ENCODE peak calls at places on chromosomes 13 and 19, in six cellular contexts. One of them, this sample, is unnamed.

GRCh38 chr13:73065665-73066350 is 7.0 kb downstream of the KLF5 start:
- DNase-seq in IMR-90: no peak
- DNase-seq in tibial nerve: no peak
- DNase-seq in fibroblast of the aortic adventitia: no peak
- DNase-seq in A549: no peak
- DNase-seq in fibroblast of lung: no peak
- DNase-seq in this sample: no peak

GRCh38 chr13:54563286-54563685 is 1534.7 kb downstream of the OLFM4 start:
- DNase-seq in IMR-90: no peak
- DNase-seq in tibial nerve: no peak
- DNase-seq in fibroblast of the aortic adventitia: no peak
- DNase-seq in A549: no peak
- DNase-seq in fibroblast of lung: no peak
- DNase-seq in this sample: no peak

GRCh38 chr19:33868076-33868735 is 71.5 kb downstream of the KCTD15 start:
- DNase-seq in IMR-90: no peak
- DNase-seq in tibial nerve: no peak
- DNase-seq in fibroblast of the aortic adventitia: peak
- DNase-seq in A549: no peak
- DNase-seq in fibroblast of lung: no peak
- DNase-seq in this sample: no peak

GRCh38 chr13:43132228-43132627 is 108.8 kb downstream of the DNAJC15 start:
- DNase-seq in IMR-90: peak
- DNase-seq in tibial nerve: no peak
- DNase-seq in fibroblast of the aortic adventitia: peak
- DNase-seq in A549: peak
- DNase-seq in fibroblast of lung: peak
- DNase-seq in this sample: peak

GRCh38 chr13:31437975-31438374 is 238.2 kb downstream of the B3GLCT start:
- DNase-seq in IMR-90: no peak
- DNase-seq in tibial nerve: no peak
- DNase-seq in fibroblast of the aortic adventitia: no peak
- DNase-seq in A549: no peak
- DNase-seq in fibroblast of lung: no peak
- DNase-seq in this sample: no peak

GRCh38 chr13:107716741-107717140 is 498.6 kb downstream of the LIG4 start:
- DNase-seq in IMR-90: no peak
- DNase-seq in tibial nerve: no peak
- DNase-seq in fibroblast of the aortic adventitia: no peak
- DNase-seq in A549: no peak
- DNase-seq in fibroblast of lung: no peak
- DNase-seq in this sample: no peak

GRCh38 chr13:43787998-43788397 is 1.2 kb upstream of the ENOX1 start:
- DNase-seq in IMR-90: peak
- DNase-seq in tibial nerve: no peak
- DNase-seq in fibroblast of the aortic adventitia: peak
- DNase-seq in A549: peak
- DNase-seq in fibroblast of lung: peak
- DNase-seq in this sample: peak

GRCh38 chr19:29626386-29626785 is 20.3 kb downstream of the POP4 start:
- DNase-seq in IMR-90: no peak
- DNase-seq in tibial nerve: no peak
- DNase-seq in fibroblast of the aortic adventitia: no peak
- DNase-seq in A549: no peak
- DNase-seq in fibroblast of lung: no peak
- DNase-seq in this sample: no peak

GRCh38 chr19:41351339-41352245 is 2.1 kb downstream of the TGFB1 start:
- DNase-seq in IMR-90: peak
- DNase-seq in tibial nerve: no peak
- DNase-seq in fibroblast of the aortic adventitia: peak
- DNase-seq in A549: no peak
- DNase-seq in fibroblast of lung: peak
- DNase-seq in this sample: peak

GRCh38 chr13:25768726-25769270 is 283.0 kb downstream of the SHISA2 start:
- DNase-seq in IMR-90: no peak
- DNase-seq in tibial nerve: no peak
- DNase-seq in fibroblast of the aortic adventitia: no peak
- DNase-seq in A549: no peak
- DNase-seq in fibroblast of lung: peak
- DNase-seq in this sample: peak

GRCh38 chr19:18425515-18426415 is 6.6 kb downstream of the SSBP4 start:
- DNase-seq in IMR-90: peak
- DNase-seq in tibial nerve: no peak
- DNase-seq in fibroblast of the aortic adventitia: peak
- DNase-seq in A549: no peak
- DNase-seq in fibroblast of lung: peak
- DNase-seq in this sample: peak

GRCh38 chr19:18408053-18408476 is 10.6 kb upstream of the LRRC25 start:
- DNase-seq in IMR-90: no peak
- DNase-seq in tibial nerve: no peak
- DNase-seq in fibroblast of the aortic adventitia: no peak
- DNase-seq in A549: no peak
- DNase-seq in fibroblast of lung: no peak
- DNase-seq in this sample: no peak

GRCh38 chr13:111879719-111880118 is 187.2 kb upstream of the SOX1 start:
- DNase-seq in IMR-90: no peak
- DNase-seq in tibial nerve: no peak
- DNase-seq in fibroblast of the aortic adventitia: no peak
- DNase-seq in A549: no peak
- DNase-seq in fibroblast of lung: no peak
- DNase-seq in this sample: no peak

GRCh38 chr19:52923782-52924593 is 760 bp upstream of the ZNF888 start:
- DNase-seq in IMR-90: no peak
- DNase-seq in tibial nerve: no peak
- DNase-seq in fibroblast of the aortic adventitia: peak
- DNase-seq in A549: no peak
- DNase-seq in fibroblast of lung: peak
- DNase-seq in this sample: peak

GRCh38 chr19:1715540-1715939 is 37.8 kb upstream of the ONECUT3 start:
- DNase-seq in IMR-90: no peak
- DNase-seq in tibial nerve: no peak
- DNase-seq in fibroblast of the aortic adventitia: no peak
- DNase-seq in A549: no peak
- DNase-seq in fibroblast of lung: no peak
- DNase-seq in this sample: no peak

GRCh38 chr19:1475751-1476437 is 3.1 kb downstream of the C19orf25 start:
- DNase-seq in IMR-90: no peak
- DNase-seq in tibial nerve: no peak
- DNase-seq in fibroblast of the aortic adventitia: no peak
- DNase-seq in A549: no peak
- DNase-seq in fibroblast of lung: no peak
- DNase-seq in this sample: no peak

GRCh38 chr19:33715462-33715861 is 81.2 kb upstream of the KCTD15 start:
- DNase-seq in IMR-90: no peak
- DNase-seq in tibial nerve: no peak
- DNase-seq in fibroblast of the aortic adventitia: no peak
- DNase-seq in A549: no peak
- DNase-seq in fibroblast of lung: no peak
- DNase-seq in this sample: no peak

GRCh38 chr19:6216996-6217751 is 62.6 kb downstream of the MLLT1 start:
- DNase-seq in IMR-90: peak
- DNase-seq in tibial nerve: no peak
- DNase-seq in fibroblast of the aortic adventitia: peak
- DNase-seq in A549: no peak
- DNase-seq in fibroblast of lung: peak
- DNase-seq in this sample: peak

GRCh38 chr13:98507060-98507797 is 69.7 kb downstream of the STK24 start:
- DNase-seq in IMR-90: no peak
- DNase-seq in tibial nerve: no peak
- DNase-seq in fibroblast of the aortic adventitia: peak
- DNase-seq in A549: peak
- DNase-seq in fibroblast of lung: peak
- DNase-seq in this sample: peak

DNA sequence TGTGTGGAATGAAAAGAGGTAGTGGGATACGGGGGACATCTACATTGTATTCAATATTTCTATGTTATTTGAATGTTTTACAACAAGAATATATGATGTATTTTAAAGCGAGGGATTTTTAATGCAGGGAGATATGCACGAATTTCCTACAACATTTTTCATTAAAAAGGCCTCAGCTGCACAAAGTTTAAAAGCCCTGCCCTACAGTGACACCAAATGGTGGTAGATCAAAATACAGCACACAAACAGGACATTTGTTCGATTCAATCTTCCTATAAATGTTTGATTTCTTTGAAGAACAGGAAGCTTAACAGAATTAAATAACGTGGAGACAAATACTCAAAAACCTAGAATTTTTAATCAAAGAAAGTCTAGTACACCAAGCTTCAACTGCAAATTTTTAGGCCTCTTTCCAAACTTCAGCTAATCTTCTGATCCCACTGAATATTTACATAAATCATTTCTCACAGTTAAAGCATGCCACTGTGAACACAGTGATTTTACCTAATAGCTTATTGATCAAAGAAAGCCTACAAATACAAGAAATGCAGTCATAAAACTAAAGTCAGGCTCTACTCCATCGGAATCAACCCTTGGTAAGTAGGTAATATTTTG is 257.2 kb downstream of the DIAPH3 start:
- DNase-seq in IMR-90: peak
- DNase-seq in tibial nerve: no peak
- DNase-seq in fibroblast of the aortic adventitia: peak
- DNase-seq in A549: peak
- DNase-seq in fibroblast of lung: peak
- DNase-seq in this sample: peak
- TF ChIP-seq CTCF in IMR-90: peak
- TF ChIP-seq CTCF in tibial nerve: peak
- TF ChIP-seq CTCF in fibroblast of the aortic adventitia: peak
- TF ChIP-seq CTCF in A549: peak
- TF ChIP-seq CTCF in fibroblast of lung: peak
- TF ChIP-seq CTCF in this sample: peak

GRCh38 chr19:30692517-30692870 is 320.3 kb downstream of the ZNF536 start:
- DNase-seq in IMR-90: no peak
- DNase-seq in tibial nerve: no peak
- DNase-seq in fibroblast of the aortic adventitia: no peak
- DNase-seq in A549: no peak
- DNase-seq in fibroblast of lung: no peak
- DNase-seq in this sample: no peak
- H3K4me3 ChIP-seq in IMR-90: no peak
- H3K4me3 ChIP-seq in tibial nerve: peak
- H3K4me3 ChIP-seq in fibroblast of the aortic adventitia: peak
- H3K4me3 ChIP-seq in A549: peak
- H3K4me3 ChIP-seq in fibroblast of lung: peak
- H3K4me3 ChIP-seq in this sample: no peak

DNA sequence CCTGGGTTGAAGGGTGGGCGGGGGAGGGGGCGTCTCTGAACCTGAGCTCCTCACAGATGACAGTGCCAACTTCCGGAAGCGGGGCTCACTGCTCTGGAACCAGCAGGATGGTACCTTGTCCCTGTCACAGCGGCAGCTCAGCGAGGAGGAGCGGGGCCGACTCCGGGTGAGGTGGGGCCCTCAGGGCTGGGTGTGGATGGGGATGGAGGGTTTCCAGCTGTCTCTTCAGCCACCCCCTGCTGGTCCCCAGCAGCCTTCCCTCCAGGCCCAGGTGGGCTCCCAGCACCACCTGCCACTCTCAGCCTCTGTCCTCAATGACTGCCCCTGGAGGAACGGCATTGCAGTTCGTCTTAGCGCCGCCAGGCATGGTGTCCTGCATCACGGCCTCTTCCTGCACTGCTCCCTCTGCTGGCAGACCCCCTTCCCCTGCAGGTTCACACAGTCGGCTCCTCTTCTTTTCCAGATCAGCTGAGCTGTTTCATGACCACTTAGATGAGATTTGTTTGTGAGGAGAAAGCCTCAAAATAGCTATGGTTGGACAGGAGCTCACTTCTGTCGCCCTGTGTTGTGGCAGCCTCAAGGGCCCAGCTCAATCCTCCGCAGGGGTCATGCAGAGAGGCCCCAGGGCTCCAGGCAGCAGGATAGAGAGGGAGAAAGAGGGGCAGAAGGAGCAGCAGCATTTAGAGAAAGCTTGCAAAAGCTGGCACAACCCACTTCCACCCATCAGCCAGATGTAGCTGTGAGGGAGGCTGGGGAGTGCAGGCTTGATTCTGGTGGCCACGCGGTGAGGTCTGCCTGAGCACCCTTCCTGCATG is 2.5 kb upstream of the GARIN5A start:
- DNase-seq in IMR-90: peak
- DNase-seq in tibial nerve: no peak
- DNase-seq in fibroblast of the aortic adventitia: peak
- DNase-seq in A549: peak
- DNase-seq in fibroblast of lung: peak
- DNase-seq in this sample: peak
- TF ChIP-seq CTCF in IMR-90: peak
- TF ChIP-seq CTCF in tibial nerve: peak
- TF ChIP-seq CTCF in fibroblast of the aortic adventitia: peak
- TF ChIP-seq CTCF in A549: peak
- TF ChIP-seq CTCF in fibroblast of lung: peak
- TF ChIP-seq CTCF in this sample: peak

GRCh38 chr19:38139122-38139521 is 84.9 kb downstream of the DPF1 start:
- DNase-seq in IMR-90: no peak
- DNase-seq in tibial nerve: no peak
- DNase-seq in fibroblast of the aortic adventitia: no peak
- DNase-seq in A549: no peak
- DNase-seq in fibroblast of lung: no peak
- DNase-seq in this sample: no peak

GRCh38 chr19:38132781-38133180 is 91.2 kb downstream of the DPF1 start:
- DNase-seq in IMR-90: no peak
- DNase-seq in tibial nerve: no peak
- DNase-seq in fibroblast of the aortic adventitia: no peak
- DNase-seq in A549: no peak
- DNase-seq in fibroblast of lung: no peak
- DNase-seq in this sample: no peak

GRCh38 chr19:38134538-38135149 is 89.4 kb downstream of the DPF1 start:
- DNase-seq in IMR-90: peak
- DNase-seq in tibial nerve: no peak
- DNase-seq in fibroblast of the aortic adventitia: peak
- DNase-seq in A549: peak
- DNase-seq in fibroblast of lung: no peak
- DNase-seq in this sample: peak

GRCh38 chr19:38130399-38130798 is 93.6 kb downstream of the DPF1 start:
- DNase-seq in IMR-90: no peak
- DNase-seq in tibial nerve: no peak
- DNase-seq in fibroblast of the aortic adventitia: no peak
- DNase-seq in A549: no peak
- DNase-seq in fibroblast of lung: no peak
- DNase-seq in this sample: no peak

DNA sequence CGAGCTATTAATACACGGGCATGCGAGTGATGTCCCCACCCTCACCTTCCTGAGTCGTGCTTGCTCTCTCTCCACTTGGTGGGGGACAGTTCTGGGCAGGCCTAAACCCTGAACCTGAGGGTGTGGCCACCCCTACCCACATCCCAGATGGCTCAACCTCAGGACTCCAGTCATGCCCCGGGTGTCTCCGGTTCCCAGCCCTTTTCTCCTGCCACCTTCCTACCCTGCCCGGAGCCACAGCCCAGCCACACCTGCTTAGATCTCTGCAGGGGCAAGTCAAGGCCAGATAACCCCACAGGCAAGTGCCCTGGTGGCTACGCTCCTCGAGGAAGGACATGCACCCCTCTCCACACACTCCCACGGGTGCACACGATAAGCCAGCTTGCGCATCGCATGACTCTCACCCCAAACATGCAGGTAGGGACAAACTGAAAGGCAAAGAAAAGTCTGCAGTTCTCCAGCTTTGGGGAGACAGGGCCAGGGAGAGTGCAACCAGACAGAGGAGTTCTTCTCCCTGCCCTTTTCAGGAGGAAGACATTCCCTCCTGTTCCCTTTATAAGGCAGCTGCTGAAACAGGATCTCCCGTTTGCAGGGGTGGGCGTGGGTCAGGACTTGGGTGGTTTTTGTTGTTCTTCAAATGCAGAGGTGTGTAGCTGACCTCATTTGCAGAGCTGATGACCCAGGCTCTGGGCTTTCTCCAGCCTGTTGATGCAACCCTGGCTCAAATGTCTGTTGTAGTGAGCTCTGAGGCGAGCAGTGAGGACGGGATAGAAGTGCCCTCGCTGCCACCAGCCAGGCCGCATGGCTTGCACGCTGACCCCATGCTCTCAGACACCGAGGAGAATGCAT is 88.6 kb downstream of the DPF1 start:
- DNase-seq in IMR-90: peak
- DNase-seq in tibial nerve: no peak
- DNase-seq in fibroblast of the aortic adventitia: peak
- DNase-seq in A549: no peak
- DNase-seq in fibroblast of lung: no peak
- DNase-seq in this sample: no peak
- H3K4me3 ChIP-seq in IMR-90: no peak
- H3K4me3 ChIP-seq in tibial nerve: no peak
- H3K4me3 ChIP-seq in fibroblast of the aortic adventitia: no peak
- H3K4me3 ChIP-seq in A549: no peak
- H3K4me3 ChIP-seq in fibroblast of lung: no peak
- H3K4me3 ChIP-seq in this sample: no peak

This sample was measured in fibroblast of pulmonary artery.